ENCODE peak calls at places on chromosome 16, in five cellular contexts. E is HCT116, C is H1, S is K562, X is GM12878. N is an unnamed sample.

GRCh38 chr16:76910931-76911330 is 280.1 kb upstream of the MON1B start:
- DNase-seq in E (no peak), C (no peak), S (no peak), X (no peak), N (peak; percentile 22)

GRCh38 chr16:83717814-83718213 is 90.0 kb upstream of the HSBP1 start:
- DNase-seq in E (no peak), C (no peak), S (no peak), X (no peak), N (no peak)

GRCh38 chr16:89931964-89932363 is 8.8 kb downstream of the TUBB3 start:
- DNase-seq in E (no peak), C (no peak), S (no peak), X (no peak), N (no peak)

GRCh38 chr16:49108611-49109010 is 173.0 kb downstream of the CBLN1 start:
- DNase-seq in E (no peak), C (no peak), S (no peak), X (no peak), N (no peak)

GRCh38 chr16:64144612-64145011 is 977.3 kb downstream of the CDH11 start:
- DNase-seq in E (no peak), C (no peak), S (no peak), X (no peak), N (no peak)

GRCh38 chr16:11440657-11441012 is 95.4 kb downstream of the RMI2 start:
- DNase-seq in E (no peak), C (no peak), S (no peak), X (no peak), N (no peak)

GRCh38 chr16:64398795-64399194 is 723.1 kb downstream of the CDH11 start:
- DNase-seq in E (no peak), C (no peak), S (no peak), X (no peak), N (no peak)

GRCh38 chr16:29862383-29862883 is 593 bp downstream of the CDIPT start:
- DNase-seq in E (no peak), C (no peak), S (no peak), X (no peak), N (no peak)

GRCh38 chr16:89338863-89339262 is 121.4 kb downstream of the ZNF778 start:
- DNase-seq in E (no peak), C (no peak), S (no peak), X (no peak), N (no peak)

GRCh38 chr16:71536752-71537499 is 10.7 kb downstream of the CHST4 start:
- DNase-seq in E (no peak), C (no peak), S (no peak), X (no peak), N (no peak)

GRCh38 chr16:88815901-88816589 is 4.3 kb upstream of the APRT start:
- DNase-seq in E (no peak), C (no peak), S (no peak), X (no peak), N (no peak)

GRCh38 chr16:85819711-85820110 is 20.2 kb downstream of the COX4I1 start:
- DNase-seq in E (no peak), C (no peak), S (no peak), X (no peak), N (no peak)

GRCh38 chr16:85812811-85813700 is 13.6 kb downstream of the COX4I1 start:
- DNase-seq in E (no peak), C (no peak), S (no peak), X (no peak), N (no peak)

GRCh38 chr16:85819245-85819644 is 19.8 kb downstream of the COX4I1 start:
- DNase-seq in E (peak; percentile 90), C (peak; percentile 89), S (peak; percentile 83), X (peak; percentile 56), N (peak; percentile 46)

GRCh38 chr16:85812031-85812807 is 12.7 kb downstream of the COX4I1 start:
- DNase-seq in E (no peak), C (no peak), S (no peak), X (no peak), N (no peak)

DNA sequence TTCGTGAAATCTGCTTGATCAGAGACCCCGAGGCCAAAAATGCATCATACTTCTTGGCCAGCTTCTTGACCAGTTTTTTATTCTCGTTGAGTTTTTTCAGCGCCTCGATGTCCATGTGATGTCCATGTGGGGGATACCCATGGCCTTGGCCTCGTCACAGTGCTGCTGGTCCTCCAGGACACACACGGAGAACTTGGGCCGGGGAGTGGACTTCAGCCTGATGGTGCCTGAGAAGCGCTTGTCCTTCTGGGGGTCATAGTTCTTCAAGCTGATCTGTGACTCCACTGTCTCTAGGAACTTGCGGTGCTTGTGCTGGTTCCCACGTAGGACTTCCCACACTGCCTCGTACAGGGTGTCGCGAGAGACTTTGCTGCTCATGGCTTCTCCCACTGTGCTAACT is 16.7 kb downstream of the COX4I1 start:
- DNase-seq in E (no peak), C (no peak), S (no peak), X (no peak), N (no peak)
- TF ChIP-seq SIN3A in E (no peak), C (no peak), S (no peak), X (no peak), N (no peak)

GRCh38 chr16:72787519-72788268 is 260.2 kb downstream of the ZFHX3 start:
- DNase-seq in E (no peak), C (no peak), S (no peak), X (peak; percentile 9), N (no peak)
- TF ChIP-seq CTCF in E (no peak), C (no peak), S (no peak), X (no peak), N (no peak)

GRCh38 chr16:86418981-86419380 is 91.3 kb upstream of the FOXF1 start:
- DNase-seq in E (no peak), C (no peak), S (no peak), X (no peak), N (no peak)
- H3K27ac ChIP-seq in E (no peak overlapping the region), C (no peak overlapping the region), S (no peak overlapping the region), X (no peak overlapping the region), N (no peak overlapping the region)

GRCh38 chr16:85522517-85522841 is 90.6 kb upstream of the GSE1 start:
- DNase-seq in E (no peak), C (no peak), S (no peak), X (no peak), N (no peak)

GRCh38 chr16:85522842-85523601 is 90.1 kb upstream of the GSE1 start:
- DNase-seq in E (no peak), C (no peak), S (no peak), X (no peak), N (no peak)

GRCh38 chr16:85524365-85524629 is 88.8 kb upstream of the GSE1 start:
- DNase-seq in E (no peak), C (no peak), S (no peak), X (no peak), N (no peak)

GRCh38 chr16:85524630-85525463 is 88.3 kb upstream of the GSE1 start:
- DNase-seq in E (no peak), C (no peak), S (no peak), X (no peak), N (no peak)

DNA sequence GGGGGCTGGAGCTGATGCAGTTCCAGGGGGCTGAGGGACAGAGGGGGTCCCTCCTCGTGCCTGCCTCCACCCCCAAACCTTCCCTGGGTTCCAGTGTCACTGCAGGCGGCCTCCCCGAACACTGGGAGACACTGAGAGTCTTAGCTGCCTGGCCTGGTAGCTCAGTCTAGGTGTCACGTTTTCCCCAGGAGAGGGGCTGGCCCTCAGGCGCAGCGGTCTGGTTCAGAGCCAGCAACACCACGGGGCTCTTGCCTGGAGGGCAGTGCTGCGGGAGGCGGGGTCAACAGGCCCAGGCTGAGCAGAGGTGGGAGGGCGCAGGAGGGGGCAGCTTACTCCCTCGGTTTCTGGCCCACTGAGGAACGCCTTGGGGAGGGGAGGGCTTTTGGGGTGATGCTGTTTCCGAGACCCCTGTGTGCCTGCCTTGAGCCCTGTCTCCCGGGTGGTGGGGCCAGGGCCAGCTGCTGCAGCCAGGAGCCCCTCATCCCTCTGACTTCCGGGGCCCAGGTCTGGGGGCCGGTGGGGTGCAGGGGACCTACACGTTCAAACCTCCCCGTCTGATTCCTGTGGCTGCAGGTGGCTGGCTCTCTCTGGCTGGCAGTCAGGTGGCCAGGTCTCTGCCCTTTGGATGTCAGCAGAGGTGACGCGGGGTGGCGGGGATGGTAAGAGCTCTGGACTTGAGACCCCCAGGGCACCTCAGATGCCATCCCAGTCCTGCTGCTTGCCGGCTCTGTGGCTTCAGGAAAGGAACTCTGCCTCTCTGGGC is 89.3 kb upstream of the GSE1 start:
- DNase-seq in E (no peak), C (peak; percentile 23), S (peak; percentile 81), X (no peak), N (no peak)
- TF ChIP-seq SIN3A in E (no peak), C (no peak), S (no peak), X (no peak), N (no peak)

N was measured in Panc1.